ENCODE peak calls at places on chromosomes 13 and 19, in ten cellular contexts. O is sigmoid colon; I is HT1080; N is GM12864; Z is GM23338; L is M059J; F is ascending aorta; E is H54; T is activated CD4-positive, alpha-beta T cell treated with anti-CD3 and anti-CD28 coated beads for 1 hour; U is AG09309. G is an unnamed sample.
A peak's percentile ranks its signal among the peaks of the same experiment; 100 is the strongest.

GRCh38 chr13:108214511-108215383 is 589 bp downstream of the LIG4 start:
- DNase-seq in N (no peak), T (no peak), E (no peak), Z (peak; percentile 60), I (no peak), O (peak; percentile 68), U (no peak), F (no peak), L (peak; percentile 26), G (no peak)

GRCh38 chr19:41928754-41929535 is 696 bp upstream of the ERFL start:
- DNase-seq in O (no peak), U (no peak), T (no peak), N (no peak), L (no peak), F (no peak), Z (no peak), E (no peak), I (no peak), G (no peak)

GRCh38 chr13:112510002-112510780 is 77.8 kb downstream of the TUBGCP3 start:
- DNase-seq in E (peak; percentile 69), Z (peak; percentile 95), F (no peak), I (peak; percentile 52), L (peak; percentile 31), O (no peak), N (no peak), U (peak; percentile 14), T (no peak), G (peak; percentile 35)

GRCh38 chr13:37681295-37682032 is 82.9 kb upstream of the POSTN start:
- DNase-seq in L (peak; percentile 83), I (peak; percentile 49), U (peak; percentile 76), Z (no peak), N (no peak), F (no peak), E (no peak), T (no peak), O (no peak), G (no peak)

GRCh38 chr19:50025022-50025793 is at the start of gene VRK3:
- DNase-seq in E (peak; percentile 94), L (peak; percentile 100), Z (peak; percentile 100), O (peak; percentile 100), F (peak; percentile 99), U (peak; percentile 100), I (peak; percentile 99), N (peak; percentile 100), T (peak; percentile 98), G (peak; percentile 100)

GRCh38 chr19:49601482-49602038 is 10.6 kb downstream of the PRR12 start:
- DNase-seq in N (no peak), L (no peak), Z (no peak), O (no peak), F (no peak), T (no peak), I (no peak), U (no peak), E (no peak), G (no peak)

GRCh38 chr13:90594694-90595093 is 752.8 kb upstream of the MIR17HG start:
- DNase-seq in Z (no peak), E (peak; percentile 2), L (peak; percentile 54), U (peak; percentile 21), T (no peak), I (peak; percentile 69), O (no peak), F (no peak), N (no peak), G (peak; percentile 7)

GRCh38 chr19:24033962-24034342 is 53.0 kb upstream of the ZNF254 start:
- DNase-seq in E (peak; percentile 11), N (no peak), Z (peak; percentile 50), I (peak; percentile 33), U (peak; percentile 29), L (peak; percentile 70), F (no peak), O (peak; percentile 75), T (no peak), G (peak; percentile 12)

GRCh38 chr19:12723383-12723642 is 419 bp downstream of the TNPO2 start:
- DNase-seq in F (no peak), E (no peak), Z (peak; percentile 17), N (no peak), I (no peak), L (peak; percentile 22), T (no peak), O (no peak), U (no peak), G (no peak)

GRCh38 chr13:102693781-102694180 is 1.1 kb downstream of the METTL21C start:
- DNase-seq in T (no peak), L (peak; percentile 33), F (no peak), U (no peak), O (no peak), N (no peak), E (no peak), Z (no peak), I (no peak), G (no peak)

GRCh38 chr13:42266464-42266863 is 5.5 kb upstream of the AKAP11 start:
- DNase-seq in L (peak; percentile 18), E (no peak), I (peak; percentile 63), Z (peak; percentile 12), U (no peak), F (no peak), N (no peak), O (no peak), T (no peak), G (no peak)

GRCh38 chr13:102869948-102870676 is 24.3 kb downstream of the ERCC5 start:
- DNase-seq in I (no peak), T (no peak), L (peak; percentile 5), O (no peak), F (no peak), E (no peak), U (no peak), N (no peak), Z (no peak), G (no peak)

GRCh38 chr19:58582985-58583384 is 9.8 kb upstream of the MZF1 start:
- DNase-seq in O (no peak), U (no peak), I (no peak), F (no peak), L (no peak), N (no peak), T (no peak), Z (no peak), E (no peak), G (no peak)

GRCh38 chr13:94178625-94179244 is 300.7 kb downstream of the DCT start:
- DNase-seq in L (no peak), I (no peak), E (no peak), Z (no peak), F (no peak), U (no peak), N (no peak), T (no peak), O (no peak), G (no peak)

GRCh38 chr13:74979703-74980102 is 502.3 kb downstream of the TBC1D4 start:
- DNase-seq in U (no peak), O (no peak), Z (no peak), T (no peak), N (no peak), E (no peak), F (no peak), I (no peak), L (peak; percentile 22), G (no peak)

GRCh38 chr13:110097013-110097412 is 209.9 kb downstream of the COL4A1 start:
- DNase-seq in L (no peak), I (no peak), U (no peak), O (no peak), N (no peak), Z (no peak), E (no peak), T (no peak), F (no peak), G (no peak)

GRCh38 chr19:19458110-19458816 is 52.8 kb downstream of the GATAD2A start:
- DNase-seq in O (no peak), T (no peak), E (no peak), F (no peak), I (no peak), Z (no peak), N (no peak), L (no peak), U (no peak), G (no peak)

GRCh38 chr13:34570954-34571353 is 371.1 kb upstream of the NBEA start:
- DNase-seq in F (no peak), N (no peak), T (no peak), U (no peak), I (no peak), L (no peak), Z (no peak), O (no peak), E (no peak), G (no peak)

GRCh38 chr19:2081873-2082810 is 14.0 kb downstream of the MOB3A start:
- DNase-seq in I (no peak), U (no peak), Z (no peak), N (no peak), T (no peak), F (no peak), O (no peak), E (no peak), L (no peak), G (no peak)

GRCh38 chr13:66835040-66835628 is 395.0 kb downstream of the PCDH9 start:
- DNase-seq in L (no peak), E (no peak), U (no peak), I (no peak), O (peak; percentile 71), Z (no peak), F (no peak), T (no peak), N (no peak), G (no peak)

GRCh38 chr13:23505007-23505406 is 65.2 kb upstream of the TNFRSF19 start:
- DNase-seq in O (no peak), L (peak; percentile 94), I (no peak), E (no peak), Z (no peak), T (no peak), F (no peak), U (no peak), N (no peak), G (no peak)

GRCh38 chr19:48874309-48875135 is 2.3 kb downstream of the PPP1R15A start:
- DNase-seq in T (no peak), F (no peak), U (no peak), L (peak; percentile 81), I (peak; percentile 95), Z (no peak), N (no peak), E (no peak), O (no peak), G (no peak)

GRCh38 chr13:81540777-81541176 is 1199.9 kb upstream of the SPRY2 start:
- DNase-seq in N (no peak), I (no peak), F (no peak), O (no peak), T (no peak), L (no peak), U (no peak), E (no peak), Z (peak; percentile 55), G (no peak)

GRCh38 chr19:55158848-55159793 is 1.6 kb upstream of the TNNI3 start:
- DNase-seq in O (no peak), L (peak; percentile 63), E (peak; percentile 99), T (no peak), N (no peak), I (peak; percentile 54), F (no peak), Z (no peak), U (no peak), G (no peak)

GRCh38 chr13:35554972-35555623 is 78.6 kb upstream of the MAB21L1 start:
- DNase-seq in T (no peak), O (no peak), U (no peak), N (no peak), Z (no peak), F (no peak), I (no peak), L (no peak), E (no peak), G (no peak)

GRCh38 chr13:30615851-30616311 is 1.8 kb upstream of the USPL1 start:
- DNase-seq in F (no peak), E (no peak), U (peak; percentile 10), I (peak; percentile 40), O (no peak), N (no peak), T (no peak), L (peak; percentile 42), Z (no peak), G (no peak)

GRCh38 chr19:11164879-11165406 is 9.4 kb upstream of the SPC24 start:
- DNase-seq in N (no peak), F (peak; percentile 52), O (peak; percentile 98), E (no peak), U (peak; percentile 88), L (no peak), T (no peak), Z (no peak), I (no peak), G (peak; percentile 75)

GRCh38 chr13:20828540-20829364 is 55.0 kb upstream of the EEF1AKMT1 start:
- DNase-seq in E (no peak), N (peak; percentile 27), Z (peak; percentile 87), O (no peak), T (no peak), F (no peak), I (peak; percentile 67), U (peak; percentile 34), L (peak; percentile 64), G (peak; percentile 16)

G was measured in HFF-Myc.